ENCODE peak calls at places on chromosome 20, in four cellular contexts. S is A549, X is GM12878, C is SK-N-SH. V is an unnamed sample.

GRCh38 chr20:34271961-34272360 is 30.7 kb downstream of the ASIP start:
- DNase-seq in S (no peak), X (no peak), C (no peak), V (no peak)

GRCh38 chr20:44198872-44199271 is 11.7 kb downstream of the OSER1 start:
- DNase-seq in S (no peak), X (no peak), C (no peak), V (no peak)

GRCh38 chr20:58688838-58689237 is 3.8 kb upstream of the NPEPL1 start:
- DNase-seq in S (no peak), X (no peak), C (no peak), V (no peak)

GRCh38 chr20:31816221-31816620 is 2.9 kb upstream of the MYLK2 start:
- DNase-seq in S (no peak), X (no peak), C (no peak), V (no peak)

GRCh38 chr20:15673206-15673605 is 900.0 kb downstream of the KIF16B start:
- DNase-seq in S (no peak), X (no peak), C (no peak), V (no peak)

GRCh38 chr20:64104667-64105451 is 2.5 kb downstream of the NPBWR2 start:
- DNase-seq in S (no peak), X (no peak), C (no peak), V (no peak)

GRCh38 chr20:53769041-53769440 is 175.4 kb upstream of the ZNF217 start:
- DNase-seq in S (no peak), X (no peak), C (no peak), V (peak; percentile 92)

GRCh38 chr20:17995967-17996819 is 27.4 kb downstream of the MGME1 start:
- DNase-seq in S (peak; percentile 66), X (no peak), C (peak; percentile 75), V (peak; percentile 70)

GRCh38 chr20:45337367-45338120 is 10.7 kb downstream of the SDC4 start:
- DNase-seq in S (no peak), X (no peak), C (no peak), V (peak; percentile 65)

GRCh38 chr20:1370548-1371110 is 22.2 kb downstream of the FKBP1A start:
- DNase-seq in S (no peak), X (no peak), C (no peak), V (no peak)

GRCh38 chr20:54633903-54634302 is 158.5 kb downstream of the DOK5 start:
- DNase-seq in S (no peak), X (peak; percentile 84), C (no peak), V (no peak)

GRCh38 chr20:17771206-17772004 is 71.6 kb downstream of the BANF2 start:
- DNase-seq in S (no peak), X (no peak), C (no peak), V (peak; percentile 97)

GRCh38 chr20:31475472-31476312 is 604 bp downstream of the REM1 start:
- DNase-seq in S (no peak), X (no peak), C (no peak), V (no peak)

GRCh38 chr20:59736366-59736765 is 132.0 kb downstream of the PHACTR3 start:
- DNase-seq in S (no peak), X (no peak), C (no peak), V (no peak)

GRCh38 chr20:62725596-62726268 is 17.1 kb downstream of the NTSR1 start:
- DNase-seq in S (no peak), X (no peak), C (no peak), V (no peak)

GRCh38 chr20:53949319-53949839 is 121.0 kb downstream of the BCAS1 start:
- DNase-seq in S (no peak), X (no peak), C (no peak), V (no peak)

GRCh38 chr20:6576721-6577120 is 190.8 kb upstream of the BMP2 start:
- DNase-seq in S (no peak), X (no peak), C (no peak), V (no peak)

GRCh38 chr20:41587956-41588355 is 30.2 kb downstream of the CHD6 start:
- DNase-seq in S (no peak), X (no peak), C (no peak), V (no peak)

GRCh38 chr20:2816583-2817340 is 598 bp downstream of the TMEM239 start:
- DNase-seq in S (no peak), X (no peak), C (peak; percentile 14), V (no peak)

GRCh38 chr20:19847383-19847782 is 89.3 kb downstream of the RIN2 start:
- DNase-seq in S (no peak), X (no peak), C (no peak), V (no peak)
- TF ChIP-seq PBX3 in S (no peak), X (no peak), C (no peak), V (no peak)

GRCh38 chr20:4521170-4521968 is 200.3 kb upstream of the PRND start:
- DNase-seq in S (no peak), X (no peak), C (no peak), V (no peak)
- TF ChIP-seq PBX3 in S (no peak), X (no peak), C (no peak), V (no peak)

GRCh38 chr20:11271920-11272594 is 598.3 kb upstream of the JAG1 start:
- DNase-seq in S (no peak), X (no peak), C (no peak), V (no peak)
- TF ChIP-seq PBX3 in S (no peak), X (no peak), C (no peak), V (no peak)

DNA sequence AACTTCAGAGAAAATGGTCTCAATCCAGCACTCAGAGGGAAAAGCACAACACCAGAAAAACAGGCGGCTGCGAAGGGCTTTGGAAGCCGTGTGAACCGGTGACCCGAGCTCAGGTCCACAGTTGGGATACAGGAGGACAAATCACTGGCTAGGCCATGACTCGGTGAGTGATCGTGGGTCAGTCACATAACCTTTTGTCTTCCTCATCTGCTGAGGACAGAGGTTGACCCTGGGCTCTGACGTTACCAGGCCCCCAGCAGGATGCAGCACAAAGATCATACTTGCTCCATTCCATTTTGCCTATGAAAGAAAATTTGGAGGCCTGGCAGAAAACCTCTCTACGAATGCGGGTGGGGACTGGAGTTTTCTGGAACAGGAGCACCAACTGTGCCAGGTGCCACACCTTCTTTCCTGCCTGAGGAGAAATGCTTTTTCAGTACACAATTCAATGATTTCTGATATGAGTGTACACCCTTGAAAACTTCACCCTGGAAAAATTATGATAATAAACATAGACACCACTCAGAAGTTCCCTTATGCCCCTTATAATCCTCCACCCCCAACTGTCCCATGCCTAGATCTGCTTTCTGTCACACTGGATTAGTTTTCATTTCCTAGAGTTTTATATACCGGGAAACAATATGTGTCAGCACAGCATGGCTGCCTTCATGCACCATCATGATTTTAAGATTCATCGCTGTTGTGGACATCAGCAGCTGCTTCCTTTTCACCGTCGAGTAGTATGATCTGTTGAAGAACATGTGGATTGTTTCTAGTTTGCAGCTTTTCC is 85.3 kb upstream of the RALGAPA2 start:
- DNase-seq in S (no peak), X (no peak), C (no peak), V (no peak)
- TF ChIP-seq PBX3 in S (no peak), X (no peak), C (no peak), V (no peak)

GRCh38 chr20:36593347-36593746 is 12.2 kb upstream of the RAB5IF start:
- DNase-seq in S (no peak), X (no peak), C (no peak), V (no peak)

GRCh38 chr20:36591281-36591680 is 14.3 kb upstream of the RAB5IF start:
- DNase-seq in S (no peak), X (no peak), C (no peak), V (no peak)

GRCh38 chr20:36587388-36588136 is 14.2 kb downstream of the TGIF2 start:
- DNase-seq in S (no peak), X (no peak), C (no peak), V (no peak)

GRCh38 chr20:36591854-36592641 is 13.5 kb upstream of the RAB5IF start:
- DNase-seq in S (no peak), X (no peak), C (peak; percentile 46), V (peak; percentile 73)
- TF ChIP-seq PBX3 in S (no peak), X (no peak), C (no peak), V (no peak)

V was measured in HepG2.